ENCODE peak calls at places on chromosomes 12 and 14, in four cellular contexts. One of them, this sample, is unnamed. For H3K9me2, H3K27me3 and H3K79me2, the result is how much of the 10 kb centered on the place peaks cover.

GRCh38 chr14:69658664-69659261 is 47.4 kb downstream of the SUSD6 start:
- DNase-seq in GM23248: no peak
- DNase-seq in hepatocyte: peak
- DNase-seq in MM.1S: no peak
- DNase-seq in this sample: no peak

GRCh38 chr14:91284791-91285548 is 40.5 kb upstream of the GPR68 start:
- DNase-seq in GM23248: peak
- DNase-seq in hepatocyte: no peak
- DNase-seq in MM.1S: no peak
- DNase-seq in this sample: no peak

GRCh38 chr14:61523751-61524150 is 171.6 kb upstream of the HIF1A start:
- DNase-seq in GM23248: no peak
- DNase-seq in hepatocyte: no peak
- DNase-seq in MM.1S: no peak
- DNase-seq in this sample: no peak

GRCh38 chr12:92164712-92165111 is 19.1 kb upstream of the BTG1 start:
- DNase-seq in GM23248: no peak
- DNase-seq in hepatocyte: no peak
- DNase-seq in MM.1S: no peak
- DNase-seq in this sample: no peak

GRCh38 chr14:75426332-75427125 is 1.3 kb upstream of the JDP2 start:
- DNase-seq in GM23248: no peak
- DNase-seq in hepatocyte: no peak
- DNase-seq in MM.1S: peak
- DNase-seq in this sample: peak

GRCh38 chr12:15193927-15194326 is 27.3 kb downstream of the RERG start:
- DNase-seq in GM23248: no peak
- DNase-seq in hepatocyte: peak
- DNase-seq in MM.1S: no peak
- DNase-seq in this sample: no peak

GRCh38 chr14:85528080-85528881 is 1.7 kb upstream of the FLRT2 start:
- DNase-seq in GM23248: peak
- DNase-seq in hepatocyte: peak
- DNase-seq in MM.1S: no peak
- DNase-seq in this sample: no peak

GRCh38 chr12:59036973-59037807 is 116.9 kb upstream of the LRIG3 start:
- DNase-seq in GM23248: no peak
- DNase-seq in hepatocyte: no peak
- DNase-seq in MM.1S: peak
- DNase-seq in this sample: no peak

GRCh38 chr12:93908846-93909592 is 231.8 kb downstream of the CRADD start:
- DNase-seq in GM23248: peak
- DNase-seq in hepatocyte: no peak
- DNase-seq in MM.1S: no peak
- DNase-seq in this sample: no peak

GRCh38 chr12:65959452-65959851 is 135.2 kb downstream of the HMGA2 start:
- DNase-seq in GM23248: no peak
- DNase-seq in hepatocyte: no peak
- DNase-seq in MM.1S: no peak
- DNase-seq in this sample: no peak

GRCh38 chr12:6542209-6543009 is 8.1 kb downstream of the GAPDH start:
- DNase-seq in GM23248: no peak
- DNase-seq in hepatocyte: peak
- DNase-seq in MM.1S: no peak
- DNase-seq in this sample: no peak

GRCh38 chr14:26870096-26870495 is 272.3 kb upstream of the NOVA1 start:
- DNase-seq in GM23248: no peak
- DNase-seq in hepatocyte: no peak
- DNase-seq in MM.1S: no peak
- DNase-seq in this sample: no peak

GRCh38 chr12:49707127-49707811 is at the start of gene FMNL3:
- DNase-seq in GM23248: peak
- DNase-seq in hepatocyte: peak
- DNase-seq in MM.1S: peak
- DNase-seq in this sample: peak

GRCh38 chr12:16605666-16606116 is 271 bp downstream of the LMO3 start:
- DNase-seq in GM23248: peak
- DNase-seq in hepatocyte: no peak
- DNase-seq in MM.1S: peak
- DNase-seq in this sample: no peak

GRCh38 chr14:70398280-70398679 is 18.6 kb downstream of the SYNJ2BP start:
- DNase-seq in GM23248: no peak
- DNase-seq in hepatocyte: no peak
- DNase-seq in MM.1S: no peak
- DNase-seq in this sample: no peak

GRCh38 chr12:104763163-104763805 is 194.8 kb downstream of the SLC41A2 start:
- DNase-seq in GM23248: peak
- DNase-seq in hepatocyte: no peak
- DNase-seq in MM.1S: no peak
- DNase-seq in this sample: no peak

GRCh38 chr14:90970167-90970600 is 90.3 kb downstream of the RPS6KA5 start:
- DNase-seq in GM23248: no peak
- DNase-seq in hepatocyte: no peak
- DNase-seq in MM.1S: no peak
- DNase-seq in this sample: no peak

GRCh38 chr14:75044322-75044721 is 6.9 kb downstream of the MLH3 start:
- DNase-seq in GM23248: peak
- DNase-seq in hepatocyte: no peak
- DNase-seq in MM.1S: no peak
- DNase-seq in this sample: no peak

GRCh38 chr12:24864796-24865125 is 84.1 kb downstream of the BCAT1 start:
- DNase-seq in GM23248: peak
- DNase-seq in hepatocyte: no peak
- DNase-seq in MM.1S: no peak
- DNase-seq in this sample: no peak

GRCh38 chr12:54967461-54967860 is 17.1 kb downstream of the TESPA1 start:
- DNase-seq in GM23248: no peak
- DNase-seq in hepatocyte: no peak
- DNase-seq in MM.1S: peak
- DNase-seq in this sample: no peak

GRCh38 chr14:98458702-98459101 is 813.3 kb downstream of the BCL11B start:
- DNase-seq in GM23248: no peak
- DNase-seq in hepatocyte: no peak
- DNase-seq in MM.1S: no peak
- DNase-seq in this sample: no peak
- H3K9me2 ChIP-seq in GM23248: under half
- H3K9me2 ChIP-seq in hepatocyte: under half
- H3K9me2 ChIP-seq in MM.1S: under half
- H3K9me2 ChIP-seq in this sample: under half

DNA sequence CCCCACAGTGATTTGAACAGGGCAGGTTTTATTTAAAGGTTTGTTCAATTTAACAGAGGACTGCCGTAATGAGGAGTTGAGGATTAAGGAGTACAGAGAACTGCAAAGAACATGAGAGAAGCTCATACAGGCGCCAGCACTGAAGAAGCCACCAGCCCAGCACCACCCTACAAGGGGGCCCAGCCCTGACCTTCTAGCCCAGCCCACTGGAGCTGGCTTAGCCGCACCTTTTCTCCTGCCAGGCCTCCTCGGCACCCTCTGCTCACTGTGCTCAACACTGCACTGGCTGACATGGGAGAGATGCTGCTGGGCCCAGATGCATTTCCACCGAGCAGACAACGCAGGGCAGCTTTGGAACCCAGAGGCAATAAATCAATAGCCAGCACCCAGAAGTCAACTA is 36.5 kb upstream of the SFSWAP start:
- DNase-seq in GM23248: no peak
- DNase-seq in hepatocyte: no peak
- DNase-seq in MM.1S: no peak
- DNase-seq in this sample: no peak
- H3K27me3 ChIP-seq in GM23248: under half
- H3K27me3 ChIP-seq in hepatocyte: under half
- H3K27me3 ChIP-seq in MM.1S: under half
- H3K27me3 ChIP-seq in this sample: under half

GRCh38 chr12:30692470-30692869 is 3.2 kb downstream of the IPO8 start:
- DNase-seq in GM23248: peak
- DNase-seq in hepatocyte: no peak
- DNase-seq in MM.1S: no peak
- DNase-seq in this sample: no peak
- H3K79me2 ChIP-seq in GM23248: half or more
- H3K79me2 ChIP-seq in hepatocyte: half or more
- H3K79me2 ChIP-seq in MM.1S: half or more
- H3K79me2 ChIP-seq in this sample: half or more

GRCh38 chr12:62660763-62661162 is 194.1 kb downstream of the MON2 start:
- DNase-seq in GM23248: peak
- DNase-seq in hepatocyte: no peak
- DNase-seq in MM.1S: no peak
- DNase-seq in this sample: no peak
- H3K9me2 ChIP-seq in GM23248: under half
- H3K9me2 ChIP-seq in hepatocyte: under half
- H3K9me2 ChIP-seq in MM.1S: under half
- H3K9me2 ChIP-seq in this sample: under half

GRCh38 chr14:94561656-94562010 is 391 bp downstream of the SERPINA4 start:
- DNase-seq in GM23248: no peak
- DNase-seq in hepatocyte: no peak
- DNase-seq in MM.1S: no peak
- DNase-seq in this sample: no peak
- H3K27me3 ChIP-seq in GM23248: under half
- H3K27me3 ChIP-seq in hepatocyte: under half
- H3K27me3 ChIP-seq in MM.1S: under half
- H3K27me3 ChIP-seq in this sample: under half

GRCh38 chr12:122976648-122976975 is 1.6 kb downstream of the OGFOD2 start:
- DNase-seq in GM23248: no peak
- DNase-seq in hepatocyte: no peak
- DNase-seq in MM.1S: no peak
- DNase-seq in this sample: no peak

GRCh38 chr12:122977655-122978392 is 2.7 kb upstream of the ARL6IP4 start:
- DNase-seq in GM23248: no peak
- DNase-seq in hepatocyte: no peak
- DNase-seq in MM.1S: no peak
- DNase-seq in this sample: no peak

GRCh38 chr12:122975790-122976647 is 975 bp downstream of the OGFOD2 start:
- DNase-seq in GM23248: peak
- DNase-seq in hepatocyte: no peak
- DNase-seq in MM.1S: no peak
- DNase-seq in this sample: peak

GRCh38 chr12:122978507-122978955 is 1.9 kb upstream of the ARL6IP4 start:
- DNase-seq in GM23248: no peak
- DNase-seq in hepatocyte: no peak
- DNase-seq in MM.1S: no peak
- DNase-seq in this sample: no peak

DNA sequence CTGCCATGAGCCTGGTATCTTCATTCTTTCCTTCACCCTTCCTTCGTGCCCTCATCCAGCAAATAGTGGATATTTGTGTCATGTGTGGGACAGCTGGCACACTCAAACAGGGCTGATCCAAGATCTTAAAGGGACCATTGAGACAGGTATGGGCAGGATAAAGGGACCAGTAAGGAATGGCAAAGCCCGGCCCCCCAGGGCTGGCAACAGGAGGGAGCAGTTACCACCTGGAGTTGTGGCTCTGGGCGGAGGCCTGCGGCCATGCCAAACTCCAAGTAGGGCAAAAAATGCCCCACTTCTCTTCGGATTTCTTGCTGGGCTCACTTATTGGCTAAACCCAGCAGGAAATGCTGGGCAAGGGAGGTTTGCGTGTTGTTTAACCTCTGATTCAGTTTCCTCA is 2.1 kb downstream of the OGFOD2 start:
- DNase-seq in GM23248: no peak
- DNase-seq in hepatocyte: no peak
- DNase-seq in MM.1S: no peak
- DNase-seq in this sample: no peak
- H3K79me2 ChIP-seq in GM23248: half or more
- H3K79me2 ChIP-seq in hepatocyte: half or more
- H3K79me2 ChIP-seq in MM.1S: under half
- H3K79me2 ChIP-seq in this sample: under half

GRCh38 chr12:4742421-4742970 is 22.3 kb downstream of the GALNT8 start:
- DNase-seq in GM23248: no peak
- DNase-seq in hepatocyte: no peak
- DNase-seq in MM.1S: no peak
- DNase-seq in this sample: no peak
- H3K9me2 ChIP-seq in GM23248: under half
- H3K9me2 ChIP-seq in hepatocyte: under half
- H3K9me2 ChIP-seq in MM.1S: under half
- H3K9me2 ChIP-seq in this sample: under half

DNA sequence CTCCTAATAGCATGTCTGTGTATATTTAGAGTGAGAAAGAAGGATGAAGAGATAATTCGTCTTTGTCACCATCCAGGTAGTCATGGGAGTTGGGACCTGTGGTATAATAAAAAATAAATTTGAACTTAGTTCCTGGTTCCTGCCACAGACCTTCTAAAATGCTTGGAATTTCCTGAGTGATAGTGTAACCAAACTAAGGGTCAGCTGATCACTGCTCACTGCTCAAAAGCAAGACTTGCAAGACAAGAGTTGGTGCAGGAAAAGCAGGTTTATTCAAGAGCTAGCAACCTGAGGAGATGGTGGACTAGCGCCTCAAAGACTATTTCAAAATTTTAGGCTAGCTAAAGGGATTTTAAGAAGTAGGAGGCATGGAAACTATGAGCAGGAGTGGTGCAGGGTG is 19.1 kb downstream of the ANG start:
- DNase-seq in GM23248: no peak
- DNase-seq in hepatocyte: peak
- DNase-seq in MM.1S: no peak
- DNase-seq in this sample: no peak
- H3K27me3 ChIP-seq in GM23248: under half
- H3K27me3 ChIP-seq in hepatocyte: under half
- H3K27me3 ChIP-seq in MM.1S: under half
- H3K27me3 ChIP-seq in this sample: under half

GRCh38 chr12:46214668-46215429 is 54.0 kb downstream of the SLC38A1 start:
- DNase-seq in GM23248: no peak
- DNase-seq in hepatocyte: no peak
- DNase-seq in MM.1S: peak
- DNase-seq in this sample: no peak
- H3K79me2 ChIP-seq in GM23248: under half
- H3K79me2 ChIP-seq in hepatocyte: under half
- H3K79me2 ChIP-seq in MM.1S: half or more
- H3K79me2 ChIP-seq in this sample: half or more

This sample was measured in Karpas-422.